ENCODE peak calls at places on chromosomes 5 and 9, in five cellular contexts. Q is HFFc6, I is Peyer's patch, G is dorsolateral prefrontal cortex, U is left ventricle myocardium inferior. E is an unnamed sample.

GRCh38 chr9:1722404-1722803 is 292.7 kb upstream of the SMARCA2 start:
- DNase-seq in Q (no peak), I (no peak), G (no peak), U (no peak), E (no peak)

GRCh38 chr9:123997665-123998277 is 13.8 kb upstream of the LHX2 start:
- DNase-seq in Q (no peak), I (peak), G (no peak), U (peak), E (no peak)

GRCh38 chr5:17315710-17316221 is 98.3 kb downstream of the BASP1 start:
- DNase-seq in Q (peak), I (no peak), G (no peak), U (no peak), E (no peak)

GRCh38 chr9:14240491-14240890 is 73.5 kb downstream of the NFIB start:
- DNase-seq in Q (no peak), I (no peak), G (no peak), U (no peak), E (no peak)

GRCh38 chr5:138725153-138725884 is 27.9 kb upstream of the CTNNA1 start:
- DNase-seq in Q (peak), I (no peak), G (no peak), U (peak), E (no peak)

GRCh38 chr5:168656633-168657032 is 77.5 kb upstream of the PANK3 start:
- DNase-seq in Q (no peak), I (no peak), G (no peak), U (no peak), E (no peak)

GRCh38 chr9:86557063-86557766 is 203.0 kb upstream of the TUT7 start:
- DNase-seq in Q (peak), I (no peak), G (no peak), U (no peak), E (no peak)

GRCh38 chr5:17665836-17666235 is 31.6 kb downstream of the TAF11L14 start:
- DNase-seq in Q (no peak), I (no peak), G (no peak), U (no peak), E (no peak)

GRCh38 chr5:168209561-168209960 is 81.9 kb upstream of the WWC1 start:
- DNase-seq in Q (no peak), I (no peak), G (no peak), U (no peak), E (no peak)

GRCh38 chr5:57488308-57488955 is 5.8 kb upstream of the ACTBL2 start:
- DNase-seq in Q (peak), I (no peak), G (no peak), U (no peak), E (no peak)

GRCh38 chr5:45205403-45205961 is 396.7 kb downstream of the MRPS30 start:
- DNase-seq in Q (no peak), I (no peak), G (no peak), U (no peak), E (no peak)

GRCh38 chr5:180605554-180606214 is 14.4 kb upstream of the SCGB3A1 start:
- DNase-seq in Q (peak), I (peak), G (peak), U (no peak), E (peak)

GRCh38 chr5:73031839-73032238 is 76.0 kb downstream of the FCHO2 start:
- DNase-seq in Q (peak), I (no peak), G (peak), U (no peak), E (no peak)

GRCh38 chr5:27191786-27192505 is 153.6 kb upstream of the CDH9 start:
- DNase-seq in Q (no peak), I (no peak), G (no peak), U (no peak), E (no peak)

GRCh38 chr9:131179561-131180219 is 54.3 kb downstream of the NUP214 start:
- DNase-seq in Q (peak), I (no peak), G (no peak), U (no peak), E (no peak)

GRCh38 chr5:115831163-115831768 is 10.1 kb downstream of the ATG12 start:
- DNase-seq in Q (peak), I (no peak), G (peak), U (no peak), E (no peak)

GRCh38 chr5:176768174-176768970 is 42.0 kb upstream of the UNC5A start:
- DNase-seq in Q (no peak), I (peak), G (no peak), U (no peak), E (peak)

GRCh38 chr9:92666236-92666635 is 3.7 kb downstream of the IPPK start:
- DNase-seq in Q (no peak), I (no peak), G (no peak), U (no peak), E (no peak)

GRCh38 chr9:95012902-95013301 is 286.4 kb downstream of the AOPEP start:
- DNase-seq in Q (no peak), I (no peak), G (no peak), U (no peak), E (no peak)

GRCh38 chr5:103414598-103414997 is 148.0 kb downstream of the NUDT12 start:
- DNase-seq in Q (no peak), I (no peak), G (no peak), U (no peak), E (no peak)

GRCh38 chr9:81543695-81544094 is 145.7 kb downstream of the TLE1 start:
- DNase-seq in Q (no peak), I (no peak), G (no peak), U (no peak), E (no peak)

GRCh38 chr5:180352116-180352975 is 790 bp downstream of the GFPT2 start:
- DNase-seq in Q (no peak), I (no peak), G (no peak), U (peak), E (no peak)

GRCh38 chr9:109779711-109780452 is at the start of gene PALM2AKAP2:
- DNase-seq in Q (peak), I (no peak), G (no peak), U (peak), E (no peak)

GRCh38 chr9:69809304-69809863 is 11.2 kb upstream of the CFAP95 start:
- DNase-seq in Q (peak), I (no peak), G (no peak), U (no peak), E (no peak)

GRCh38 chr5:96036301-96036700 is 74.7 kb upstream of the ELL2 start:
- DNase-seq in Q (no peak), I (no peak), G (no peak), U (no peak), E (no peak)

GRCh38 chr9:81694541-81694940 is 5.2 kb upstream of the TLE1 start:
- DNase-seq in Q (no peak), I (no peak), G (no peak), U (no peak), E (no peak)

GRCh38 chr9:137021979-137022619 is 5.9 kb downstream of the ABCA2 start:
- DNase-seq in Q (peak), I (peak), G (no peak), U (no peak), E (peak)

GRCh38 chr5:3302228-3302627 is 293.4 kb upstream of the IRX1 start:
- DNase-seq in Q (no peak), I (no peak), G (no peak), U (no peak), E (no peak)

GRCh38 chr5:3304346-3304745 is 291.3 kb upstream of the IRX1 start:
- DNase-seq in Q (no peak), I (no peak), G (no peak), U (no peak), E (no peak)

GRCh38 chr5:3307982-3308621 is 287.5 kb upstream of the IRX1 start:
- DNase-seq in Q (no peak), I (no peak), G (no peak), U (no peak), E (no peak)

GRCh38 chr5:3303777-3304176 is 291.9 kb upstream of the IRX1 start:
- DNase-seq in Q (no peak), I (no peak), G (no peak), U (no peak), E (no peak)

GRCh38 chr5:3305432-3305831 is 290.2 kb upstream of the IRX1 start:
- DNase-seq in Q (no peak), I (no peak), G (no peak), U (no peak), E (no peak)
- TF ChIP-seq CTCF in Q (no peak), I (no peak), G (no peak), U (no peak), E (no peak)

DNA sequence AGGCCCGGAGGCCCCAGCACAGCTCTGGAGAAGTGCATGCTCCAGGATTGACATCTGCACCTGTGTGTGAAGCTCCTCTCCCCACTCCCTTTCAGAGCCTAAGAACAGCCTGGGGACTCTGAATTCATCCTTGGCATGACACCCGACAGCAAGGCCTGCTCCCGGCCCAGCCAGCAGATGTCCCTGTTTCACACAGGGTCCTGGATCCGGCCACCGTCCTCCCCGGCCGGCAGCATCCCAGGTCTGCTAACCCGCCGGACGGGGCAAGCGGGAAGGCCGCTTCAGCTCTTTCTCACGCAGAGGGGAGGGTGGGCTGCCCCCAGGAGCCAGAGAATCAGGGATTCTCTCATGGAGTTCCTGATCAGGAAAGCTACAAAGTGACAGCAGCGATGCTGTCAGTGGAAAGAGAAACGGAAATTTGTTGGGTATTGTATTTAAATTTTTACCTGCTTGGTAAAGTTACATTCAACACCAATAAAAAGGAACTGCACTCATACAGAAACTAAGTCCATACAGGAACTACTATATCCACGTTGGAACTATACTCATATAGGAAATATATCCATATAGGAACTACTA is 325.3 kb upstream of the IRX4 start:
- DNase-seq in Q (no peak), I (no peak), G (no peak), U (no peak), E (no peak)
- TF ChIP-seq CTCF in Q (no peak), I (no peak), G (no peak), U (peak), E (no peak)

GRCh38 chr9:30039712-30040111 is 2344.7 kb upstream of the ACO1 start:
- DNase-seq in Q (no peak), I (no peak), G (no peak), U (no peak), E (no peak)
- TF ChIP-seq CTCF in Q (no peak), I (no peak), G (no peak), U (no peak), E (no peak)

GRCh38 chr5:149828161-149829011 is 98.3 kb downstream of the PPARGC1B start:
- DNase-seq in Q (peak), I (peak), G (peak), U (peak), E (peak)
- TF ChIP-seq CTCF in Q (peak), I (peak), G (peak), U (peak), E (peak)

GRCh38 chr5:132748522-132749000 is 1.3 kb downstream of the CCNI2 start:
- DNase-seq in Q (no peak), I (no peak), G (no peak), U (no peak), E (no peak)

GRCh38 chr5:132747693-132748440 is 641 bp downstream of the CCNI2 start:
- DNase-seq in Q (no peak), I (peak), G (no peak), U (no peak), E (no peak)

GRCh38 chr5:132747064-132747692 is at the start of gene CCNI2:
- DNase-seq in Q (no peak), I (peak), G (no peak), U (no peak), E (peak)

GRCh38 chr5:132744659-132745058 is 2.6 kb upstream of the CCNI2 start:
- DNase-seq in Q (no peak), I (no peak), G (no peak), U (no peak), E (no peak)

GRCh38 chr5:132746592-132747063 is 598 bp upstream of the CCNI2 start:
- DNase-seq in Q (no peak), I (peak), G (no peak), U (no peak), E (no peak)
- TF ChIP-seq CTCF in Q (no peak), I (no peak), G (no peak), U (no peak), E (no peak)

DNA sequence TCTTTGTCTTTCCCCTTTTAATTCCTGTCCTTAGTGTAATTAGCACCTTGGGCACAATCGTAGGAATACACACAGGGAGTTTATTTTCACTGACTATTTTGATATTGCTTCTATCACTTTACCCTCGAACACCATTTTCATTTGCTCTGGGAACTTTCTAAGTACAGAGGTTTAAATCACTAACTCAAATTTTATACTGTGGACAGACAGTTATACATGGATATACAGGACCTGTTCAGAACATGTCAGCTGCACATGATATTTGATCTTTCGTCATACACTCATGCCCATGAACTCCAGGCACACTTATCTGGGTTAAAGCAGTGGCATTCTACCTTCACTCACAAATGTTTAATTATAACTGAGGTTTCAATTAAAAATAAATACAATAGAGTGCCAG is 217.8 kb upstream of the TMEM161B start:
- DNase-seq in Q (no peak), I (no peak), G (no peak), U (no peak), E (no peak)
- TF ChIP-seq CTCF in Q (no peak), I (no peak), G (no peak), U (no peak), E (no peak)

GRCh38 chr5:93150311-93151012 is 430.6 kb downstream of the NR2F1-AS1 start:
- DNase-seq in Q (peak), I (no peak), G (no peak), U (no peak), E (no peak)
- TF ChIP-seq CTCF in Q (no peak), I (no peak), G (no peak), U (no peak), E (no peak)

DNA sequence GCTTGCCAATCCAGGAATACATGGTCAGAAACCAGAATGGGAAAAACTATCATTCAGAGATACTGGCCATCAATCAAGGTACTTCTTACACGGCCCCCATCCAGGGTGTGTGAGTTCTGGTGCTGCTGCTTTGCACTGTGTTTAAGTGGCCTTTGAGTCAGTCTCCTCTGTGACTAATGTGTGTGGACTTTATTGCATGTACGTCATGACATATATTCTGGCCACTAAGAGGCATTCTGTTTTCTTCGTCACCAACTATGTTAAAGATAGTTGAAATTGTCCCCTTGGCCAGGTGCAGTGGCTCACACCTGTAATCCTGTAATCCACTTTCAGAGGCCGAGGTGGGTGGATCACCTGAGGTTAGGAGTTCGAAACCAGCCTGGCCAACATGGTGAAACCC is 8.5 kb downstream of the EXOSC3 start:
- DNase-seq in Q (peak), I (no peak), G (no peak), U (no peak), E (no peak)
- TF ChIP-seq CTCF in Q (no peak), I (no peak), G (no peak), U (no peak), E (no peak)